ENCODE peak calls at places on chromosomes 7 and 10, in seven cellular contexts. One of them, this sample, is unnamed.

GRCh38 chr10:12709516-12709915 is 292.0 kb downstream of the CCDC3 start:
- DNase-seq in transverse colon: no peak
- DNase-seq in endothelial cell of umbilical vein: peak; percentile 52
- DNase-seq in K562: no peak
- DNase-seq in HepG2: no peak
- DNase-seq in vagina: no peak
- DNase-seq in spleen: no peak
- DNase-seq in this sample: no peak

GRCh38 chr10:12716042-12716441 is 285.5 kb downstream of the CCDC3 start:
- DNase-seq in transverse colon: no peak
- DNase-seq in endothelial cell of umbilical vein: no peak
- DNase-seq in K562: no peak
- DNase-seq in HepG2: no peak
- DNase-seq in vagina: no peak
- DNase-seq in spleen: no peak
- DNase-seq in this sample: no peak

GRCh38 chr10:12960431-12960898 is 41.0 kb downstream of the CCDC3 start:
- DNase-seq in transverse colon: peak; percentile 60
- DNase-seq in endothelial cell of umbilical vein: no peak
- DNase-seq in K562: no peak
- DNase-seq in HepG2: peak; percentile 6
- DNase-seq in vagina: peak; percentile 86
- DNase-seq in spleen: no peak
- DNase-seq in this sample: no peak

GRCh38 chr7:94763268-94763667 is 107.3 kb upstream of the SGCE start:
- DNase-seq in transverse colon: no peak
- DNase-seq in endothelial cell of umbilical vein: peak; percentile 12
- DNase-seq in K562: no peak
- DNase-seq in HepG2: no peak
- DNase-seq in vagina: no peak
- DNase-seq in spleen: no peak
- DNase-seq in this sample: no peak

GRCh38 chr10:130021373-130021950 is 57.4 kb upstream of the EBF3 start:
- DNase-seq in transverse colon: no peak
- DNase-seq in endothelial cell of umbilical vein: no peak
- DNase-seq in K562: no peak
- DNase-seq in HepG2: no peak
- DNase-seq in vagina: no peak
- DNase-seq in spleen: no peak
- DNase-seq in this sample: no peak

GRCh38 chr7:136062625-136063336 is 85.6 kb upstream of the MTPN start:
- DNase-seq in transverse colon: no peak
- DNase-seq in endothelial cell of umbilical vein: no peak
- DNase-seq in K562: no peak
- DNase-seq in HepG2: no peak
- DNase-seq in vagina: no peak
- DNase-seq in spleen: no peak
- DNase-seq in this sample: no peak

GRCh38 chr10:21160116-21160515 is 263.0 kb upstream of the NEBL start:
- DNase-seq in transverse colon: no peak
- DNase-seq in endothelial cell of umbilical vein: no peak
- DNase-seq in K562: no peak
- DNase-seq in HepG2: no peak
- DNase-seq in vagina: no peak
- DNase-seq in spleen: no peak
- DNase-seq in this sample: no peak

GRCh38 chr7:159091480-159092475 is 52.9 kb downstream of the VIPR2 start:
- DNase-seq in transverse colon: peak; percentile 4
- DNase-seq in endothelial cell of umbilical vein: no peak
- DNase-seq in K562: no peak
- DNase-seq in HepG2: no peak
- DNase-seq in vagina: no peak
- DNase-seq in spleen: peak; percentile 59
- DNase-seq in this sample: no peak

GRCh38 chr7:19442016-19442785 is 266.6 kb downstream of the POLR1F start:
- DNase-seq in transverse colon: no peak
- DNase-seq in endothelial cell of umbilical vein: peak; percentile 30
- DNase-seq in K562: no peak
- DNase-seq in HepG2: no peak
- DNase-seq in vagina: no peak
- DNase-seq in spleen: no peak
- DNase-seq in this sample: no peak

GRCh38 chr10:22420787-22421517 is 75.7 kb downstream of the SPAG6 start:
- DNase-seq in transverse colon: no peak
- DNase-seq in endothelial cell of umbilical vein: peak; percentile 47
- DNase-seq in K562: no peak
- DNase-seq in HepG2: no peak
- DNase-seq in vagina: no peak
- DNase-seq in spleen: no peak
- DNase-seq in this sample: no peak

GRCh38 chr7:150979706-150980390 is 1.7 kb upstream of the KCNH2 start:
- DNase-seq in transverse colon: no peak
- DNase-seq in endothelial cell of umbilical vein: no peak
- DNase-seq in K562: no peak
- DNase-seq in HepG2: no peak
- DNase-seq in vagina: no peak
- DNase-seq in spleen: no peak
- DNase-seq in this sample: no peak

GRCh38 chr10:105585753-105586152 is 944.7 kb downstream of the SORCS3 start:
- DNase-seq in transverse colon: no peak
- DNase-seq in endothelial cell of umbilical vein: no peak
- DNase-seq in K562: no peak
- DNase-seq in HepG2: peak; percentile 29
- DNase-seq in vagina: no peak
- DNase-seq in spleen: no peak
- DNase-seq in this sample: no peak

GRCh38 chr10:127873901-127874470 is 18.8 kb downstream of the CLRN3 start:
- DNase-seq in transverse colon: no peak
- DNase-seq in endothelial cell of umbilical vein: no peak
- DNase-seq in K562: no peak
- DNase-seq in HepG2: no peak
- DNase-seq in vagina: peak; percentile 77
- DNase-seq in spleen: no peak
- DNase-seq in this sample: no peak

GRCh38 chr7:131972251-131972650 is 415.8 kb upstream of the PODXL start:
- DNase-seq in transverse colon: no peak
- DNase-seq in endothelial cell of umbilical vein: no peak
- DNase-seq in K562: no peak
- DNase-seq in HepG2: no peak
- DNase-seq in vagina: no peak
- DNase-seq in spleen: no peak
- DNase-seq in this sample: no peak

GRCh38 chr10:42868530-42868929 is 85.9 kb downstream of the BMS1 start:
- DNase-seq in transverse colon: no peak
- DNase-seq in endothelial cell of umbilical vein: no peak
- DNase-seq in K562: no peak
- DNase-seq in HepG2: no peak
- DNase-seq in vagina: no peak
- DNase-seq in spleen: no peak
- DNase-seq in this sample: peak; percentile 80

GRCh38 chr7:16528520-16528919 is 1.9 kb downstream of the LRRC72 start:
- DNase-seq in transverse colon: no peak
- DNase-seq in endothelial cell of umbilical vein: peak; percentile 38
- DNase-seq in K562: no peak
- DNase-seq in HepG2: no peak
- DNase-seq in vagina: no peak
- DNase-seq in spleen: no peak
- DNase-seq in this sample: no peak

GRCh38 chr10:132480356-132480755 is 57.2 kb upstream of the INPP5A start:
- DNase-seq in transverse colon: no peak
- DNase-seq in endothelial cell of umbilical vein: no peak
- DNase-seq in K562: no peak
- DNase-seq in HepG2: no peak
- DNase-seq in vagina: no peak
- DNase-seq in spleen: peak; percentile 47
- DNase-seq in this sample: no peak

GRCh38 chr10:97534746-97535367 is 36.1 kb downstream of the UBTD1 start:
- DNase-seq in transverse colon: no peak
- DNase-seq in endothelial cell of umbilical vein: peak; percentile 55
- DNase-seq in K562: peak; percentile 68
- DNase-seq in HepG2: peak; percentile 44
- DNase-seq in vagina: no peak
- DNase-seq in spleen: peak; percentile 66
- DNase-seq in this sample: no peak

GRCh38 chr7:158473238-158473637 is 114.4 kb downstream of the PTPRN2 start:
- DNase-seq in transverse colon: no peak
- DNase-seq in endothelial cell of umbilical vein: no peak
- DNase-seq in K562: no peak
- DNase-seq in HepG2: no peak
- DNase-seq in vagina: no peak
- DNase-seq in spleen: no peak
- DNase-seq in this sample: no peak

GRCh38 chr10:22779331-22780019 is 65.1 kb upstream of the PIP4K2A start:
- DNase-seq in transverse colon: no peak
- DNase-seq in endothelial cell of umbilical vein: no peak
- DNase-seq in K562: no peak
- DNase-seq in HepG2: peak; percentile 22
- DNase-seq in vagina: no peak
- DNase-seq in spleen: no peak
- DNase-seq in this sample: no peak

GRCh38 chr7:147483634-147484292 is 1106.8 kb upstream of the C7orf33 start:
- DNase-seq in transverse colon: no peak
- DNase-seq in endothelial cell of umbilical vein: no peak
- DNase-seq in K562: no peak
- DNase-seq in HepG2: no peak
- DNase-seq in vagina: no peak
- DNase-seq in spleen: no peak
- DNase-seq in this sample: no peak

GRCh38 chr7:94562525-94562924 is 52.9 kb downstream of the CASD1 start:
- DNase-seq in transverse colon: no peak
- DNase-seq in endothelial cell of umbilical vein: peak; percentile 60
- DNase-seq in K562: no peak
- DNase-seq in HepG2: no peak
- DNase-seq in vagina: no peak
- DNase-seq in spleen: no peak
- DNase-seq in this sample: no peak

GRCh38 chr10:101772895-101773761 is 2.8 kb downstream of the FGF8 start:
- DNase-seq in transverse colon: no peak
- DNase-seq in endothelial cell of umbilical vein: no peak
- DNase-seq in K562: no peak
- DNase-seq in HepG2: no peak
- DNase-seq in vagina: no peak
- DNase-seq in spleen: no peak
- DNase-seq in this sample: no peak

GRCh38 chr7:108146070-108146842 is 16.1 kb upstream of the LAMB4 start:
- DNase-seq in transverse colon: peak; percentile 63
- DNase-seq in endothelial cell of umbilical vein: peak; percentile 80
- DNase-seq in K562: peak; percentile 70
- DNase-seq in HepG2: peak; percentile 72
- DNase-seq in vagina: no peak
- DNase-seq in spleen: no peak
- DNase-seq in this sample: no peak

DNA sequence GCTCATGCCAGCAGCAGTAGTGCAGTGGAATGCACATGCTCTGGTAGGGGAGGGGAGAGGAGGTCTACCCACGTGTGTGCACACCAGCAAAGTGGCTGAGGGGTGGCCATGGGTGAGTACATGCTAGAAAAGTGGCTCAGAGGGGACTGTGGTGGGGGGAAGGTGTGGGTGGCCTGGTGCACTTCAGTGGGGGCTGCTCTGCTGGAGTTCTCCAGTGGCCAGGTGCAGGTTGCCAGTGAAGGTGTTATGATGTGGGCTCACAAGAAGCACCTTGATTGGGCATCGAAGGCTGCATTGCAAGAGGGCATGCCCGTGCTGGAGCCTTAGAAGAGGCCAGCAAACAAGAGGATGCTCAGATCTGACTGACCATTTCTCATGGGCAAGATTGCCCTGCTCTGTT is 613.6 kb upstream of the PHF14 start:
- DNase-seq in transverse colon: no peak
- DNase-seq in endothelial cell of umbilical vein: no peak
- DNase-seq in K562: no peak
- DNase-seq in HepG2: no peak
- DNase-seq in vagina: peak; percentile 83
- DNase-seq in spleen: peak; percentile 51
- DNase-seq in this sample: no peak
- TF ChIP-seq POLR2A in transverse colon: no peak
- TF ChIP-seq POLR2A in endothelial cell of umbilical vein: no peak
- TF ChIP-seq POLR2A in K562: no peak
- TF ChIP-seq POLR2A in HepG2: no peak
- TF ChIP-seq POLR2A in vagina: no peak
- TF ChIP-seq POLR2A in spleen: no peak
- TF ChIP-seq POLR2A in this sample: no peak

GRCh38 chr10:86077271-86077670 is 289.3 kb downstream of the GRID1 start:
- DNase-seq in transverse colon: no peak
- DNase-seq in endothelial cell of umbilical vein: no peak
- DNase-seq in K562: no peak
- DNase-seq in HepG2: no peak
- DNase-seq in vagina: peak; percentile 58
- DNase-seq in spleen: peak; percentile 34
- DNase-seq in this sample: no peak
- H3K4me3 ChIP-seq in transverse colon: no peak overlapping the region
- H3K4me3 ChIP-seq in endothelial cell of umbilical vein: no peak overlapping the region
- H3K4me3 ChIP-seq in K562: no peak overlapping the region
- H3K4me3 ChIP-seq in HepG2: no peak overlapping the region
- H3K4me3 ChIP-seq in vagina: no peak overlapping the region
- H3K4me3 ChIP-seq in spleen: no peak overlapping the region
- H3K4me3 ChIP-seq in this sample: no peak overlapping the region

GRCh38 chr7:8442295-8442813 is 8.9 kb downstream of the NXPH1 start:
- DNase-seq in transverse colon: no peak
- DNase-seq in endothelial cell of umbilical vein: no peak
- DNase-seq in K562: no peak
- DNase-seq in HepG2: no peak
- DNase-seq in vagina: no peak
- DNase-seq in spleen: peak; percentile 59
- DNase-seq in this sample: no peak
- TF ChIP-seq POLR2AphosphoS5 in transverse colon: no peak
- TF ChIP-seq POLR2AphosphoS5 in endothelial cell of umbilical vein: no peak
- TF ChIP-seq POLR2AphosphoS5 in K562: no peak
- TF ChIP-seq POLR2AphosphoS5 in HepG2: no peak
- TF ChIP-seq POLR2AphosphoS5 in vagina: no peak
- TF ChIP-seq POLR2AphosphoS5 in spleen: no peak
- TF ChIP-seq POLR2AphosphoS5 in this sample: no peak

GRCh38 chr7:66844552-66845381 is 76.3 kb upstream of the TMEM248 start:
- DNase-seq in transverse colon: peak; percentile 99
- DNase-seq in endothelial cell of umbilical vein: peak; percentile 99
- DNase-seq in K562: peak; percentile 100
- DNase-seq in HepG2: peak; percentile 93
- DNase-seq in vagina: peak; percentile 97
- DNase-seq in spleen: peak; percentile 98
- DNase-seq in this sample: peak; percentile 99
- TF ChIP-seq POLR2A in transverse colon: peak; percentile 94
- TF ChIP-seq POLR2A in endothelial cell of umbilical vein: peak; percentile 92
- TF ChIP-seq POLR2A in K562: peak; percentile 98
- TF ChIP-seq POLR2A in HepG2: peak; percentile 82
- TF ChIP-seq POLR2A in vagina: peak; percentile 64
- TF ChIP-seq POLR2A in spleen: peak; percentile 83
- TF ChIP-seq POLR2A in this sample: peak; percentile 71

This sample was measured in esophagus muscularis mucosa.